ENCODE peak calls at places on chromosomes 11 and 22, in nine cellular contexts. N is PC-3; S is heart right ventricle; Y is effector memory CD8-positive, alpha-beta T cell; F is RWPE2; A is left cardiac atrium; Q is T-cell; Z is left lobe of liver; X is mucosa of descending colon. T is an unnamed sample.

GRCh38 chr11:96260067-96260511 is 82.9 kb downstream of the MAML2 start:
- ATAC-seq in Y (no peak), Q (no peak), N (peak; percentile 11), A (no peak), X (peak; percentile 53), Z (no peak), F (no peak), S (no peak), T (peak; percentile 47)

GRCh38 chr11:32723332-32723731 is 71.1 kb downstream of the CCDC73 start:
- ATAC-seq in A (no peak), X (no peak), N (no peak), Q (no peak), Y (no peak), F (no peak), Z (no peak), S (no peak), T (no peak)

GRCh38 chr22:20115691-20116375 is at the start of gene RANBP1:
- ATAC-seq in X (no peak), N (no peak), Y (no peak), A (no peak), Q (no peak), Z (no peak), F (no peak), S (no peak), T (no peak)

GRCh38 chr22:19086944-19087343 is 35.3 kb downstream of the DGCR2 start:
- ATAC-seq in A (no peak), Z (no peak), S (no peak), X (no peak), N (no peak), Q (no peak), F (peak; percentile 49), Y (no peak), T (no peak)

GRCh38 chr11:73404048-73404447 is 27.8 kb downstream of the RELT start:
- ATAC-seq in F (peak; percentile 59), A (peak; percentile 87), S (peak; percentile 88), N (peak; percentile 68), Z (peak; percentile 95), Y (no peak), Q (no peak), X (peak; percentile 79), T (peak; percentile 71)

GRCh38 chr11:67264886-67265632 is 1.2 kb upstream of the GRK2 start:
- ATAC-seq in X (no peak), S (no peak), N (no peak), Q (no peak), A (no peak), Y (no peak), Z (no peak), F (no peak), T (peak; percentile 35)

GRCh38 chr22:35099883-35100282 is 33.9 kb downstream of the ISX start:
- ATAC-seq in Z (no peak), S (no peak), N (no peak), X (no peak), F (no peak), Y (no peak), Q (no peak), A (no peak), T (no peak)

GRCh38 chr11:33712436-33712835 is 11.8 kb upstream of the C11orf91 start:
- ATAC-seq in Z (no peak), A (no peak), F (no peak), X (no peak), N (no peak), Y (no peak), Q (no peak), S (no peak), T (no peak)

GRCh38 chr11:17976651-17977050 is 36.2 kb downstream of the SERGEF start:
- ATAC-seq in A (no peak), X (no peak), S (no peak), F (no peak), Q (no peak), N (no peak), Z (no peak), Y (no peak), T (no peak)

GRCh38 chr22:24947383-24947782 is 889 bp upstream of the LHFPL7 start:
- ATAC-seq in Y (no peak), X (no peak), Q (no peak), S (no peak), Z (no peak), N (no peak), F (no peak), A (no peak), T (no peak)

GRCh38 chr11:13141731-13142724 is 132.9 kb downstream of the RASSF10 start:
- ATAC-seq in Y (no peak), X (peak; percentile 19), S (peak; percentile 26), Q (no peak), A (no peak), F (no peak), Z (no peak), N (no peak), T (no peak)

GRCh38 chr11:31815743-31816466 is 4.8 kb upstream of the PAX6 start:
- ATAC-seq in S (no peak), Z (no peak), Y (no peak), A (no peak), X (no peak), Q (no peak), F (no peak), N (no peak), T (no peak)

GRCh38 chr22:39234157-39234793 is 10.5 kb downstream of the PDGFB start:
- ATAC-seq in Y (no peak), A (peak; percentile 72), S (peak; percentile 83), Q (no peak), F (no peak), Z (peak; percentile 49), N (no peak), X (no peak), T (no peak)

GRCh38 chr22:25656724-25657123 is 85.3 kb upstream of the MYO18B start:
- ATAC-seq in Q (no peak), X (peak; percentile 46), Y (no peak), F (no peak), N (no peak), Z (no peak), S (no peak), A (no peak), T (no peak)

GRCh38 chr22:35560366-35560765 is 19.7 kb downstream of the RASD2 start:
- ATAC-seq in S (no peak), Q (no peak), Z (no peak), X (no peak), N (no peak), F (no peak), A (no peak), Y (no peak), T (no peak)

GRCh38 chr11:25562417-25562816 is 769.5 kb upstream of the ANO3 start:
- ATAC-seq in A (peak; percentile 59), X (no peak), S (peak; percentile 73), Y (no peak), Z (no peak), F (no peak), Q (no peak), N (no peak), T (no peak)

GRCh38 chr11:39120890-39121289 is 2338.6 kb downstream of the LRRC4C start:
- ATAC-seq in A (no peak), F (no peak), S (no peak), Y (no peak), X (no peak), N (no peak), Q (no peak), Z (no peak), T (no peak)

GRCh38 chr11:102430158-102430836 is 22.3 kb downstream of the TMEM123 start:
- ATAC-seq in F (no peak), Q (peak; percentile 15), Y (peak; percentile 36), N (peak; percentile 33), X (peak; percentile 36), A (no peak), Z (peak; percentile 48), S (no peak), T (peak; percentile 22)

GRCh38 chr22:30876925-30877553 is 91.5 kb downstream of the MORC2 start:
- ATAC-seq in A (peak; percentile 58), N (no peak), S (peak; percentile 50), X (no peak), F (no peak), Q (no peak), Y (no peak), Z (no peak), T (no peak)

T was measured in esophagus mucosa.